ENCODE peak calls at places on chromosomes 6 and 20, in eight cellular contexts. O is right atrium auricular region; H is tibial artery; G is endodermal cell; Q is CD8-positive, alpha-beta memory T cell; T is heart right ventricle; V is NT2/D1; Y is sigmoid colon. E is an unnamed sample.

GRCh38 chr6:127917766-127918165 is 16.9 kb upstream of the THEMIS start:
- DNase-seq in O (no peak), H (no peak), G (no peak), Q (no peak), T (no peak), V (no peak), Y (no peak), E (no peak)

GRCh38 chr20:22719250-22719649 is 134.9 kb upstream of the FOXA2 start:
- DNase-seq in O (no peak), H (no peak), G (no peak), Q (no peak), T (peak; percentile 39), V (no peak), Y (no peak), E (no peak)

GRCh38 chr6:100412872-100413271 is 51.8 kb downstream of the SIM1 start:
- DNase-seq in O (no peak), H (no peak), G (no peak), Q (no peak), T (no peak), V (no peak), Y (no peak), E (no peak)

GRCh38 chr6:15429146-15430110 is 183.6 kb downstream of the JARID2 start:
- DNase-seq in O (no peak), H (no peak), G (peak; percentile 47), Q (no peak), T (no peak), V (no peak), Y (no peak), E (no peak)

GRCh38 chr6:144007779-144008500 is at the start of gene PLAGL1:
- DNase-seq in O (peak; percentile 72), H (peak; percentile 89), G (peak; percentile 78), Q (peak; percentile 9), T (peak; percentile 77), V (no peak), Y (peak; percentile 79), E (no peak)

GRCh38 chr6:168121308-168121665 is 42.3 kb upstream of the FRMD1 start:
- DNase-seq in O (peak; percentile 11), H (no peak), G (no peak), Q (no peak), T (no peak), V (no peak), Y (peak; percentile 21), E (no peak)

GRCh38 chr6:151914475-151914874 is 107.0 kb downstream of the ESR1 start:
- DNase-seq in O (no peak), H (no peak), G (no peak), Q (no peak), T (no peak), V (peak; percentile 18), Y (no peak), E (no peak)

GRCh38 chr20:38032585-38033329 is 499 bp downstream of the TTI1 start:
- DNase-seq in O (no peak), H (no peak), G (no peak), Q (no peak), T (no peak), V (no peak), Y (no peak), E (no peak)

GRCh38 chr6:166179704-166180103 is 12.1 kb upstream of the TBXT start:
- DNase-seq in O (no peak), H (no peak), G (no peak), Q (no peak), T (no peak), V (no peak), Y (peak; percentile 40), E (no peak)

GRCh38 chr6:21371676-21372161 is 221.8 kb upstream of the SOX4 start:
- DNase-seq in O (no peak), H (no peak), G (peak; percentile 61), Q (no peak), T (no peak), V (no peak), Y (no peak), E (no peak)

GRCh38 chr6:2502096-2502997 is 248.4 kb downstream of the MYLK4 start:
- DNase-seq in O (no peak), H (no peak), G (no peak), Q (no peak), T (no peak), V (no peak), Y (no peak), E (no peak)
- H3K4me1 ChIP-seq in O (peaks cover 3% of the 10 kb centered on the region), H (no peaks in the 10 kb centered on the region), G (no peaks in the 10 kb centered on the region), Q (no peaks in the 10 kb centered on the region), T (no peaks in the 10 kb centered on the region), V (no peaks in the 10 kb centered on the region), Y (no peaks in the 10 kb centered on the region), E (no peaks in the 10 kb centered on the region)

DNA sequence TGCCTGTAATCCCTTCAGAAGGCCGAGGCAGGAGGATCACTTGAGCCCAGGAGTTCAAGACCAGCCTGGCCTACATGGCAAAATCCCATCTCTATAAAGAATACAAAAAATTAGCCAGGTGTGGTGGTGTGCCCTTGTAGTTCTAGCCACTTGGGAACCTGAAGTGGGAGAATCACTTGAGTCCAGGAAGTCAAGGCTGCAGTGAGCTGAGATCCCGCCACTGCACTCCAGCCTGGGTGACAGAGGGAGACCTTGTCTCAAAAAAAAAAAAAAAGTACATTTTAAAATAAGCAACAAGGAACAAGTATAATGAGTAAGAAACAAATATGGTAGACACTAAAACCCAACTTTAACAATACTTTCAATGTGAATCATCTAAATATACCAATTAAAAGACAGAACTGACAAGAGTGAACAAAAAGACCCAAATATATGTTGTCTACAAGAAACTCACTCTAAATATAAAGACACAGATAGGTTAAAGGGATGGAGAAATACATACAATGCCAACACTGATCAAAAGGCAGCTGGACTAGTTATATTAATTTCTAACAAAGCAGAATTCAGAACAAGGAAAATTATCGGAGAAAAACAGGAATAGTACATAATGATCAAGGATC is 37.7 kb downstream of the RANBP9 start:
- DNase-seq in O (no peak), H (no peak), G (no peak), Q (no peak), T (no peak), V (no peak), Y (no peak), E (no peak)
- H3K9me3 ChIP-seq in O (peaks cover 11% of the 10 kb centered on the region), H (peaks cover 3% of the 10 kb centered on the region), G (peaks cover 39% of the 10 kb centered on the region), Q (no peaks in the 10 kb centered on the region), T (peaks cover 39% of the 10 kb centered on the region), V (peaks cover 14% of the 10 kb centered on the region), Y (no peaks in the 10 kb centered on the region), E (no peaks in the 10 kb centered on the region)

GRCh38 chr6:41730531-41731436 is 4.6 kb downstream of the TFEB start:
- DNase-seq in O (no peak), H (no peak), G (no peak), Q (no peak), T (no peak), V (no peak), Y (no peak), E (no peak)

GRCh38 chr6:41728073-41728936 is 7.1 kb downstream of the TFEB start:
- DNase-seq in O (no peak), H (no peak), G (no peak), Q (no peak), T (no peak), V (no peak), Y (no peak), E (no peak)

GRCh38 chr6:41729624-41730023 is 5.8 kb downstream of the TFEB start:
- DNase-seq in O (no peak), H (no peak), G (no peak), Q (no peak), T (no peak), V (no peak), Y (no peak), E (no peak)

GRCh38 chr6:41727705-41728072 is 7.7 kb downstream of the TFEB start:
- DNase-seq in O (no peak), H (no peak), G (no peak), Q (no peak), T (no peak), V (no peak), Y (no peak), E (no peak)

GRCh38 chr6:41728954-41729353 is 6.5 kb downstream of the TFEB start:
- DNase-seq in O (no peak), H (no peak), G (no peak), Q (no peak), T (no peak), V (no peak), Y (no peak), E (no peak)
- H3K4me3 ChIP-seq in O (no peak overlapping the region), H (no peak overlapping the region), G (no peak overlapping the region), Q (no peak overlapping the region), T (no peak overlapping the region), V (no peak overlapping the region), Y (no peak overlapping the region), E (no peak overlapping the region)

GRCh38 chr6:89829591-89830384 is at the start of gene CASP8AP2:
- DNase-seq in O (peak; percentile 95), H (peak; percentile 97), G (peak; percentile 99), Q (peak; percentile 95), T (peak; percentile 88), V (peak; percentile 97), Y (peak; percentile 97), E (peak; percentile 98)

GRCh38 chr6:89830385-89830809 is 717 bp downstream of the CASP8AP2 start:
- DNase-seq in O (no peak), H (no peak), G (no peak), Q (no peak), T (no peak), V (no peak), Y (no peak), E (peak; percentile 25)

GRCh38 chr6:89840538-89840937 is 10.9 kb downstream of the CASP8AP2 start:
- DNase-seq in O (no peak), H (no peak), G (no peak), Q (no peak), T (no peak), V (no peak), Y (no peak), E (no peak)

GRCh38 chr6:89836637-89837222 is 7.0 kb downstream of the CASP8AP2 start:
- DNase-seq in O (no peak), H (no peak), G (no peak), Q (no peak), T (no peak), V (no peak), Y (no peak), E (no peak)

GRCh38 chr6:89834884-89835792 is 5.5 kb downstream of the CASP8AP2 start:
- DNase-seq in O (no peak), H (no peak), G (no peak), Q (peak; percentile 33), T (no peak), V (no peak), Y (no peak), E (no peak)
- H3K4me1 ChIP-seq in O (peaks cover 10% of the 10 kb centered on the region), H (no peaks in the 10 kb centered on the region), G (no peaks in the 10 kb centered on the region), Q (peaks cover 47% of the 10 kb centered on the region), T (peaks cover 6% of the 10 kb centered on the region), V (no peaks in the 10 kb centered on the region), Y (peaks cover 10% of the 10 kb centered on the region), E (peaks cover 7% of the 10 kb centered on the region)

E was measured in HAP-1.